ENCODE peak calls at places on chromosomes 12 and 14, in eight cellular contexts. One of them, this sample, is unnamed.

GRCh38 chr14:104654119-104654518 is 35.3 kb upstream of the INF2 start:
- DNase-seq in K562: no peak
- DNase-seq in body of pancreas: no peak
- DNase-seq in tibial nerve: no peak
- DNase-seq in HCT116: no peak
- DNase-seq in uterus: no peak
- DNase-seq in Peyer's patch: peak; percentile 16
- DNase-seq in IMR-90: no peak
- DNase-seq in this sample: no peak

GRCh38 chr14:93830753-93831461 is 42.6 kb upstream of the PRIMA1 start:
- DNase-seq in K562: no peak
- DNase-seq in HCT116: no peak
- DNase-seq in uterus: no peak
- DNase-seq in IMR-90: no peak
- DNase-seq in Peyer's patch: no peak
- DNase-seq in tibial nerve: no peak
- DNase-seq in body of pancreas: no peak
- DNase-seq in this sample: no peak

GRCh38 chr12:22121224-22121623 is 75.2 kb downstream of the CMAS start:
- DNase-seq in uterus: no peak
- DNase-seq in tibial nerve: no peak
- DNase-seq in body of pancreas: peak; percentile 19
- DNase-seq in Peyer's patch: no peak
- DNase-seq in HCT116: peak; percentile 10
- DNase-seq in IMR-90: no peak
- DNase-seq in K562: peak; percentile 36
- DNase-seq in this sample: no peak

GRCh38 chr14:20655851-20656250 is 14.4 kb upstream of the OR6S1 start:
- DNase-seq in uterus: no peak
- DNase-seq in HCT116: no peak
- DNase-seq in body of pancreas: no peak
- DNase-seq in Peyer's patch: no peak
- DNase-seq in tibial nerve: no peak
- DNase-seq in IMR-90: no peak
- DNase-seq in K562: no peak
- DNase-seq in this sample: no peak

GRCh38 chr14:34539407-34540180 is at the start of gene EAPP:
- DNase-seq in uterus: peak; percentile 95
- DNase-seq in tibial nerve: peak; percentile 94
- DNase-seq in HCT116: peak; percentile 95
- DNase-seq in K562: peak; percentile 96
- DNase-seq in body of pancreas: peak; percentile 98
- DNase-seq in IMR-90: peak; percentile 97
- DNase-seq in Peyer's patch: peak; percentile 98
- DNase-seq in this sample: peak; percentile 99

GRCh38 chr12:6958609-6959375 is 7.6 kb downstream of the PTPN6 start:
- DNase-seq in body of pancreas: no peak
- DNase-seq in HCT116: no peak
- DNase-seq in IMR-90: no peak
- DNase-seq in uterus: no peak
- DNase-seq in K562: no peak
- DNase-seq in tibial nerve: no peak
- DNase-seq in Peyer's patch: peak; percentile 51
- DNase-seq in this sample: no peak

GRCh38 chr12:52946797-52947547 is 1.9 kb upstream of the KRT18 start:
- DNase-seq in IMR-90: no peak
- DNase-seq in Peyer's patch: no peak
- DNase-seq in K562: no peak
- DNase-seq in body of pancreas: no peak
- DNase-seq in uterus: no peak
- DNase-seq in tibial nerve: no peak
- DNase-seq in HCT116: no peak
- DNase-seq in this sample: no peak

GRCh38 chr14:68665792-68666195 is 127.1 kb downstream of the ZFP36L1 start:
- DNase-seq in tibial nerve: no peak
- DNase-seq in body of pancreas: no peak
- DNase-seq in HCT116: no peak
- DNase-seq in IMR-90: no peak
- DNase-seq in uterus: no peak
- DNase-seq in K562: no peak
- DNase-seq in Peyer's patch: no peak
- DNase-seq in this sample: no peak

GRCh38 chr12:110444455-110444854 is 5.7 kb downstream of the ARPC3 start:
- DNase-seq in IMR-90: no peak
- DNase-seq in uterus: no peak
- DNase-seq in tibial nerve: no peak
- DNase-seq in K562: no peak
- DNase-seq in body of pancreas: no peak
- DNase-seq in HCT116: no peak
- DNase-seq in Peyer's patch: no peak
- DNase-seq in this sample: no peak

GRCh38 chr14:80560800-80561199 is 349.5 kb upstream of the DIO2 start:
- DNase-seq in HCT116: no peak
- DNase-seq in Peyer's patch: no peak
- DNase-seq in body of pancreas: no peak
- DNase-seq in K562: no peak
- DNase-seq in IMR-90: no peak
- DNase-seq in tibial nerve: no peak
- DNase-seq in uterus: no peak
- DNase-seq in this sample: no peak

GRCh38 chr12:182381-182883 is 31.5 kb downstream of the SLC6A12 start:
- DNase-seq in uterus: no peak
- DNase-seq in K562: no peak
- DNase-seq in body of pancreas: no peak
- DNase-seq in Peyer's patch: no peak
- DNase-seq in HCT116: no peak
- DNase-seq in IMR-90: peak; percentile 93
- DNase-seq in tibial nerve: no peak
- DNase-seq in this sample: no peak

GRCh38 chr12:104555650-104556049 is 98.9 kb downstream of the CHST11 start:
- DNase-seq in uterus: no peak
- DNase-seq in body of pancreas: no peak
- DNase-seq in Peyer's patch: no peak
- DNase-seq in IMR-90: no peak
- DNase-seq in HCT116: no peak
- DNase-seq in tibial nerve: no peak
- DNase-seq in K562: no peak
- DNase-seq in this sample: no peak

GRCh38 chr12:93946542-93947150 is 201.7 kb upstream of the PLXNC1 start:
- DNase-seq in K562: no peak
- DNase-seq in body of pancreas: no peak
- DNase-seq in tibial nerve: no peak
- DNase-seq in Peyer's patch: no peak
- DNase-seq in uterus: no peak
- DNase-seq in IMR-90: peak; percentile 56
- DNase-seq in HCT116: no peak
- DNase-seq in this sample: no peak

GRCh38 chr14:73227812-73228781 is 9.2 kb upstream of the PAPLN start:
- DNase-seq in body of pancreas: peak; percentile 43
- DNase-seq in Peyer's patch: no peak
- DNase-seq in uterus: peak; percentile 79
- DNase-seq in K562: no peak
- DNase-seq in IMR-90: peak; percentile 95
- DNase-seq in tibial nerve: peak; percentile 47
- DNase-seq in HCT116: no peak
- DNase-seq in this sample: peak; percentile 67

GRCh38 chr12:61291647-61292046 is 968.6 kb upstream of the USP15 start:
- DNase-seq in IMR-90: no peak
- DNase-seq in tibial nerve: no peak
- DNase-seq in Peyer's patch: no peak
- DNase-seq in body of pancreas: no peak
- DNase-seq in HCT116: no peak
- DNase-seq in uterus: no peak
- DNase-seq in K562: no peak
- DNase-seq in this sample: no peak

GRCh38 chr12:81610955-81611889 is 147.9 kb downstream of the PPFIA2 start:
- DNase-seq in body of pancreas: no peak
- DNase-seq in tibial nerve: no peak
- DNase-seq in IMR-90: peak; percentile 1
- DNase-seq in HCT116: no peak
- DNase-seq in K562: peak; percentile 0
- DNase-seq in uterus: no peak
- DNase-seq in Peyer's patch: no peak
- DNase-seq in this sample: no peak

GRCh38 chr14:52873096-52873495 is 77.8 kb downstream of the FERMT2 start:
- DNase-seq in tibial nerve: no peak
- DNase-seq in Peyer's patch: no peak
- DNase-seq in HCT116: no peak
- DNase-seq in IMR-90: no peak
- DNase-seq in body of pancreas: no peak
- DNase-seq in K562: no peak
- DNase-seq in uterus: no peak
- DNase-seq in this sample: no peak

GRCh38 chr12:112549031-112549430 is 130.3 kb downstream of the PTPN11 start:
- DNase-seq in Peyer's patch: no peak
- DNase-seq in HCT116: no peak
- DNase-seq in IMR-90: no peak
- DNase-seq in uterus: no peak
- DNase-seq in body of pancreas: no peak
- DNase-seq in K562: no peak
- DNase-seq in tibial nerve: no peak
- DNase-seq in this sample: no peak

GRCh38 chr14:55977346-55977745 is 140.9 kb upstream of the PELI2 start:
- DNase-seq in body of pancreas: no peak
- DNase-seq in Peyer's patch: no peak
- DNase-seq in HCT116: no peak
- DNase-seq in IMR-90: no peak
- DNase-seq in uterus: no peak
- DNase-seq in K562: no peak
- DNase-seq in tibial nerve: no peak
- DNase-seq in this sample: no peak

GRCh38 chr12:117854339-117855012 is 114.3 kb downstream of the KSR2 start:
- DNase-seq in uterus: no peak
- DNase-seq in tibial nerve: no peak
- DNase-seq in Peyer's patch: no peak
- DNase-seq in K562: peak; percentile 76
- DNase-seq in IMR-90: peak; percentile 23
- DNase-seq in body of pancreas: peak; percentile 40
- DNase-seq in HCT116: no peak
- DNase-seq in this sample: peak; percentile 79

GRCh38 chr14:103834956-103835355 is 12.4 kb downstream of the PPP1R13B start:
- DNase-seq in IMR-90: no peak
- DNase-seq in body of pancreas: no peak
- DNase-seq in tibial nerve: no peak
- DNase-seq in uterus: no peak
- DNase-seq in K562: no peak
- DNase-seq in HCT116: no peak
- DNase-seq in Peyer's patch: no peak
- DNase-seq in this sample: no peak

GRCh38 chr14:72609205-72609916 is 284.5 kb downstream of the DPF3 start:
- DNase-seq in tibial nerve: no peak
- DNase-seq in HCT116: no peak
- DNase-seq in Peyer's patch: no peak
- DNase-seq in uterus: no peak
- DNase-seq in K562: no peak
- DNase-seq in body of pancreas: no peak
- DNase-seq in IMR-90: no peak
- DNase-seq in this sample: no peak

GRCh38 chr14:87754512-87755223 is 238.3 kb downstream of the GALC start:
- DNase-seq in HCT116: no peak
- DNase-seq in IMR-90: no peak
- DNase-seq in tibial nerve: no peak
- DNase-seq in body of pancreas: no peak
- DNase-seq in Peyer's patch: no peak
- DNase-seq in K562: no peak
- DNase-seq in uterus: no peak
- DNase-seq in this sample: no peak

GRCh38 chr12:93139028-93139665 is 210.1 kb upstream of the EEA1 start:
- DNase-seq in body of pancreas: no peak
- DNase-seq in Peyer's patch: no peak
- DNase-seq in K562: no peak
- DNase-seq in HCT116: no peak
- DNase-seq in tibial nerve: no peak
- DNase-seq in uterus: no peak
- DNase-seq in IMR-90: no peak
- DNase-seq in this sample: no peak

GRCh38 chr12:8680533-8680932 is 17.3 kb upstream of the RIMKLB start:
- DNase-seq in Peyer's patch: no peak
- DNase-seq in body of pancreas: no peak
- DNase-seq in tibial nerve: no peak
- DNase-seq in IMR-90: no peak
- DNase-seq in HCT116: no peak
- DNase-seq in K562: no peak
- DNase-seq in uterus: no peak
- DNase-seq in this sample: peak; percentile 36

GRCh38 chr12:53971686-53972085 is 1.2 kb upstream of the HOXC11 start:
- DNase-seq in Peyer's patch: peak; percentile 15
- DNase-seq in body of pancreas: no peak
- DNase-seq in K562: no peak
- DNase-seq in uterus: no peak
- DNase-seq in tibial nerve: no peak
- DNase-seq in HCT116: no peak
- DNase-seq in IMR-90: no peak
- DNase-seq in this sample: no peak
- H3K27ac ChIP-seq in Peyer's patch: no peak overlapping the region
- H3K27ac ChIP-seq in body of pancreas: no peak overlapping the region
- H3K27ac ChIP-seq in K562: no peak overlapping the region
- H3K27ac ChIP-seq in uterus: no peak overlapping the region
- H3K27ac ChIP-seq in tibial nerve: no peak overlapping the region
- H3K27ac ChIP-seq in HCT116: no peak overlapping the region
- H3K27ac ChIP-seq in IMR-90: no peak overlapping the region
- H3K27ac ChIP-seq in this sample: no peak overlapping the region

DNA sequence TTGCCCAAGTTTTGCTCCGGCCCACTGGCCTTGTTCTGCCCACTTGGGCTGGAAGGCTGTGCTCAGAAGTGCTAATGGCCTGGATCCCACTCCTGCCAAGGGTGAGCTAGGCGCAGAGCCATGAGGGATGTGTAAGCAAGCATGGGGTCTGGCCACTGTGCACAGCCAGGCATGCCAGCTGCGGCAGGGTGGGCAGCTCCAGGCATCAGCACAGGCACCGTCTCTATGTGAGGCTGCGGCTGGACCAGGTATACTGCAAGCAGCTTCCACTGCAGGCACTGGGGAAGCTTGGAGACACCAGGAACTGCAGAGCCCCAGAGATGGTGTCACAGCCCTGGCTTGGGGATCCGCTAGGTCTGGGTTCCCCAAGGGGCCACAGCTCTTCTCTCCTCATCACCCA is 264.9 kb downstream of the LRIG3 start:
- DNase-seq in tibial nerve: no peak
- DNase-seq in HCT116: no peak
- DNase-seq in body of pancreas: no peak
- DNase-seq in IMR-90: no peak
- DNase-seq in uterus: no peak
- DNase-seq in K562: no peak
- DNase-seq in Peyer's patch: no peak
- DNase-seq in this sample: no peak
- TF ChIP-seq POLR2A in tibial nerve: no peak
- TF ChIP-seq POLR2A in HCT116: no peak
- TF ChIP-seq POLR2A in body of pancreas: no peak
- TF ChIP-seq POLR2A in IMR-90: no peak
- TF ChIP-seq POLR2A in uterus: no peak
- TF ChIP-seq POLR2A in K562: no peak
- TF ChIP-seq POLR2A in Peyer's patch: no peak
- TF ChIP-seq POLR2A in this sample: no peak

GRCh38 chr14:58755026-58755929 is 117.5 kb downstream of the DACT1 start:
- DNase-seq in body of pancreas: no peak
- DNase-seq in Peyer's patch: no peak
- DNase-seq in K562: no peak
- DNase-seq in IMR-90: no peak
- DNase-seq in HCT116: no peak
- DNase-seq in uterus: no peak
- DNase-seq in tibial nerve: no peak
- DNase-seq in this sample: no peak
- H3K27ac ChIP-seq in body of pancreas: no peak overlapping the region
- H3K27ac ChIP-seq in Peyer's patch: no peak overlapping the region
- H3K27ac ChIP-seq in K562: no peak overlapping the region
- H3K27ac ChIP-seq in IMR-90: no peak overlapping the region
- H3K27ac ChIP-seq in HCT116: no peak overlapping the region
- H3K27ac ChIP-seq in uterus: no peak overlapping the region
- H3K27ac ChIP-seq in tibial nerve: peak overlapping the region; percentile 5
- H3K27ac ChIP-seq in this sample: no peak overlapping the region

GRCh38 chr12:62749586-62749985 is 185.4 kb downstream of the PPM1H start:
- DNase-seq in K562: no peak
- DNase-seq in IMR-90: no peak
- DNase-seq in Peyer's patch: no peak
- DNase-seq in uterus: no peak
- DNase-seq in tibial nerve: no peak
- DNase-seq in HCT116: no peak
- DNase-seq in body of pancreas: no peak
- DNase-seq in this sample: no peak
- TF ChIP-seq POLR2A in K562: no peak
- TF ChIP-seq POLR2A in IMR-90: no peak
- TF ChIP-seq POLR2A in Peyer's patch: no peak
- TF ChIP-seq POLR2A in uterus: no peak
- TF ChIP-seq POLR2A in tibial nerve: no peak
- TF ChIP-seq POLR2A in HCT116: no peak
- TF ChIP-seq POLR2A in body of pancreas: no peak
- TF ChIP-seq POLR2A in this sample: no peak

This sample was measured in testis.